ENCODE peak calls at places on chromosomes 12 and 14, in five cellular contexts. Q is AML-193; R is RPMI8226; W is astrocyte of the spinal cord; I is activated T-helper 1 cell treated with anti-CD3 and anti-CD28 coated beads, Interleukin-12 subunit alpha, Interleukin-12 subunit beta, Interleukin-2, Interleukin-4 antibody, amounts not matched to agents 30 ng/mL and 10 ng/mL and 1 ng/mL, durations not matched to agents 14 hours and 24 hours and 36 hours. M is an unnamed sample.

GRCh38 chr14:74660167-74660566 is 48.1 kb upstream of the LTBP2 start:
- DNase-seq in Q (no peak), R (no peak), I (no peak), W (no peak), M (no peak)

GRCh38 chr14:92922883-92923743 is at the start of gene CHGA:
- DNase-seq in R (peak; percentile 61), W (peak; percentile 20), I (peak; percentile 41), Q (no peak), M (peak; percentile 44)

GRCh38 chr12:111068281-111068680 is 147.9 kb upstream of the MYL2 start:
- DNase-seq in W (no peak), I (no peak), Q (no peak), R (no peak), M (no peak)

GRCh38 chr14:87888136-87888999 is 104.6 kb downstream of the GALC start:
- DNase-seq in I (no peak), Q (peak; percentile 33), R (peak; percentile 14), W (no peak), M (no peak)

GRCh38 chr12:75378354-75378753 is 12.5 kb upstream of the GLIPR1L2 start:
- DNase-seq in R (no peak), I (no peak), Q (no peak), W (no peak), M (peak; percentile 72)

GRCh38 chr12:14960548-14961465 is 594 bp downstream of the ARHGDIB start:
- DNase-seq in R (no peak), Q (peak; percentile 90), I (peak; percentile 34), W (peak; percentile 32), M (no peak)

GRCh38 chr14:67618617-67619063 is 1.1 kb upstream of the ARG2 start:
- DNase-seq in W (peak; percentile 85), R (peak; percentile 64), I (peak; percentile 27), Q (peak; percentile 78), M (peak; percentile 92)

GRCh38 chr14:74240794-74241610 is 1.8 kb downstream of the VSX2 start:
- DNase-seq in R (no peak), Q (no peak), I (no peak), W (peak; percentile 4), M (peak; percentile 16)

GRCh38 chr14:103887170-103887501 is 39.8 kb upstream of the PPP1R13B start:
- DNase-seq in R (no peak), I (no peak), Q (no peak), W (no peak), M (no peak)

GRCh38 chr12:54358620-54358944 is 5.7 kb downstream of the GPR84 start:
- DNase-seq in I (no peak), W (no peak), R (no peak), Q (no peak), M (peak; percentile 66)

GRCh38 chr12:27107976-27108375 is 25.6 kb upstream of the C12orf71 start:
- DNase-seq in Q (no peak), R (no peak), W (no peak), I (no peak), M (no peak)

GRCh38 chr12:106758349-106758951 is 16.0 kb upstream of the RIC8B start:
- DNase-seq in I (no peak), Q (no peak), W (no peak), R (no peak), M (no peak)

GRCh38 chr12:83093426-83093825 is 406.7 kb downstream of the TMTC2 start:
- DNase-seq in R (no peak), Q (no peak), W (no peak), I (no peak), M (no peak)

GRCh38 chr12:109927622-109928021 is 27.5 kb downstream of the TCHP start:
- DNase-seq in W (no peak), Q (peak; percentile 59), I (peak; percentile 10), R (peak; percentile 51), M (peak; percentile 57)

GRCh38 chr12:119664642-119665041 is 3.3 kb upstream of the PRKAB1 start:
- DNase-seq in I (no peak), Q (no peak), R (no peak), W (no peak), M (no peak)

GRCh38 chr12:128661216-128661550 is 162.6 kb downstream of the SLC15A4 start:
- DNase-seq in W (no peak), Q (no peak), I (no peak), R (no peak), M (no peak)

GRCh38 chr12:45192041-45192695 is 23.7 kb upstream of the ANO6 start:
- DNase-seq in R (no peak), W (peak; percentile 66), Q (peak; percentile 48), I (no peak), M (peak; percentile 58)

GRCh38 chr14:100522616-100523021 is 64.6 kb downstream of the BEGAIN start:
- DNase-seq in R (no peak), Q (no peak), I (no peak), W (no peak), M (no peak)

GRCh38 chr12:122018937-122019336 is 2.7 kb upstream of the BCL7A start:
- DNase-seq in I (no peak), R (no peak), Q (no peak), W (no peak), M (no peak)

GRCh38 chr14:34460841-34461240 is 1.2 kb downstream of the SPTSSA start:
- DNase-seq in I (no peak), R (no peak), W (peak; percentile 64), Q (no peak), M (peak; percentile 46)

GRCh38 chr14:20591235-20591634 is at the start of gene RNASE12:
- DNase-seq in Q (no peak), W (no peak), R (no peak), I (no peak), M (no peak)

GRCh38 chr12:52327830-52328500 is 6.8 kb upstream of the KRT83 start:
- DNase-seq in W (no peak), Q (no peak), R (no peak), I (no peak), M (no peak)

M was measured in mesenchymal stem cell.